ENCODE peak calls at places on chromosome 18, in nine cellular contexts. S, W, I, Z, N, V, L, G and P are unnamed samples.

GRCh38 chr18:11733031-11733430 is 44.0 kb downstream of the GNAL start:
- DNase-seq in S (peak), W (peak), I (peak), Z (peak), N (peak), V (peak), L (peak), G (peak), P (peak)

GRCh38 chr18:26482567-26482966 is 65.8 kb downstream of the KCTD1 start:
- DNase-seq in S (no peak), W (no peak), I (no peak), Z (no peak), N (no peak), V (no peak), L (peak), G (no peak), P (no peak)

GRCh38 chr18:62325806-62326645 is 916 bp downstream of the TNFRSF11A start:
- DNase-seq in S (peak), W (no peak), I (no peak), Z (no peak), N (peak), V (no peak), L (no peak), G (no peak), P (peak)

GRCh38 chr18:5122270-5122669 is 74.8 kb downstream of the AKAIN1 start:
- DNase-seq in S (no peak), W (no peak), I (no peak), Z (no peak), N (no peak), V (no peak), L (no peak), G (no peak), P (peak)

GRCh38 chr18:31424383-31424988 is 23.1 kb upstream of the DSG3 start:
- DNase-seq in S (peak), W (no peak), I (no peak), Z (no peak), N (no peak), V (peak), L (no peak), G (no peak), P (no peak)

GRCh38 chr18:74013955-74014354 is 133.7 kb downstream of the FBXO15 start:
- DNase-seq in S (peak), W (no peak), I (no peak), Z (no peak), N (no peak), V (peak), L (peak), G (no peak), P (no peak)

GRCh38 chr18:36379426-36379984 is 82.0 kb downstream of the FHOD3 start:
- DNase-seq in S (no peak), W (no peak), I (no peak), Z (no peak), N (no peak), V (no peak), L (no peak), G (no peak), P (no peak)

GRCh38 chr18:43279015-43279758 is 1.9 kb upstream of the SYT4 start:
- DNase-seq in S (peak), W (no peak), I (no peak), Z (peak), N (no peak), V (no peak), L (no peak), G (no peak), P (no peak)

GRCh38 chr18:12478269-12479057 is 70.7 kb downstream of the PRELID3A start:
- DNase-seq in S (no peak), W (no peak), I (no peak), Z (no peak), N (no peak), V (no peak), L (no peak), G (no peak), P (no peak)